ENCODE peak calls at places on chromosomes 6 and 20, in ten cellular contexts. S is GM12864; E is AG09319; L is GM23248; Q is psoas muscle; F is CD4-positive, alpha-beta T cell; M is stimulated activated CD8-positive, alpha-beta memory T cell treated with anti-CD3 and anti-CD28 coated beads, Interleukin-15, amount 100 ng/mL, for 24 hours; H is smooth muscle cell of the brain vasculature; P is stimulated activated naive B cell treated with anti-CD40 and anti-IgM and Interleukin-4, amounts not matched to agents 10 μg/mL and 1 μg/mL and 100 μg/mL, for 72 hours; W is ovary. I is an unnamed sample.
A peak's percentile ranks its signal among the peaks of the same experiment; 100 is the strongest.

GRCh38 chr6:113050010-113050893 is 703.1 kb downstream of the RFPL4B start:
- DNase-seq in S (no peak), E (no peak), L (peak; percentile 61), Q (no peak), F (no peak), M (no peak), H (peak; percentile 52), P (no peak), W (no peak), I (peak; percentile 76)

GRCh38 chr6:79536615-79536968 is 638 bp downstream of the LCA5 start:
- DNase-seq in S (no peak), E (no peak), L (peak; percentile 74), Q (peak; percentile 58), F (no peak), M (no peak), H (no peak), P (no peak), W (peak; percentile 48), I (peak; percentile 60)

GRCh38 chr20:63194007-63194820 is 21.7 kb downstream of the YTHDF1 start:
- DNase-seq in S (no peak), E (no peak), L (no peak), Q (no peak), F (no peak), M (no peak), H (no peak), P (no peak), W (no peak), I (no peak)

GRCh38 chr20:59455392-59456341 is 148.7 kb upstream of the PHACTR3 start:
- DNase-seq in S (no peak), E (no peak), L (peak; percentile 63), Q (peak; percentile 60), F (no peak), M (no peak), H (no peak), P (no peak), W (no peak), I (peak; percentile 45)

GRCh38 chr20:12967932-12968331 is 40.8 kb upstream of the SPTLC3 start:
- DNase-seq in S (no peak), E (no peak), L (no peak), Q (no peak), F (no peak), M (no peak), H (no peak), P (no peak), W (no peak), I (no peak)

GRCh38 chr20:33301192-33301930 is 18.3 kb downstream of the BPIFB1 start:
- DNase-seq in S (no peak), E (no peak), L (peak; percentile 78), Q (no peak), F (no peak), M (no peak), H (no peak), P (no peak), W (no peak), I (no peak)

GRCh38 chr6:133973109-133973971 is 20.3 kb downstream of the TBPL1 start:
- DNase-seq in S (no peak), E (no peak), L (peak; percentile 70), Q (no peak), F (no peak), M (no peak), H (no peak), P (no peak), W (no peak), I (peak; percentile 84)

GRCh38 chr6:96554559-96554958 is 8.4 kb upstream of the FHL5 start:
- DNase-seq in S (no peak), E (no peak), L (no peak), Q (no peak), F (no peak), M (no peak), H (no peak), P (no peak), W (no peak), I (no peak)

GRCh38 chr6:144294016-144294415 is 8.9 kb downstream of the UTRN start:
- DNase-seq in S (no peak), E (peak; percentile 43), L (peak; percentile 87), Q (no peak), F (no peak), M (no peak), H (no peak), P (no peak), W (no peak), I (peak; percentile 76)

GRCh38 chr6:169724554-169725269 is 412 bp upstream of the PHF10 start:
- DNase-seq in S (no peak), E (no peak), L (peak; percentile 58), Q (peak; percentile 71), F (peak; percentile 74), M (peak; percentile 54), H (no peak), P (peak; percentile 51), W (peak; percentile 60), I (peak; percentile 79)

GRCh38 chr20:53176133-53176532 is 204.0 kb downstream of the TSHZ2 start:
- DNase-seq in S (no peak), E (no peak), L (no peak), Q (no peak), F (no peak), M (no peak), H (no peak), P (no peak), W (no peak), I (no peak)

GRCh38 chr20:63915471-63915870 is 20.5 kb downstream of the DNAJC5 start:
- DNase-seq in S (no peak), E (no peak), L (no peak), Q (no peak), F (no peak), M (no peak), H (no peak), P (no peak), W (no peak), I (no peak)

GRCh38 chr20:23629017-23629541 is 8.7 kb downstream of the CST3 start:
- DNase-seq in S (no peak), E (no peak), L (peak; percentile 76), Q (peak; percentile 75), F (no peak), M (no peak), H (no peak), P (no peak), W (no peak), I (peak; percentile 86)

GRCh38 chr20:49914310-49915117 is 815 bp downstream of the SPATA2 start:
- DNase-seq in S (no peak), E (no peak), L (peak; percentile 70), Q (no peak), F (no peak), M (no peak), H (no peak), P (no peak), W (no peak), I (no peak)

GRCh38 chr6:159941286-159942113 is 27.4 kb upstream of the IGF2R start:
- DNase-seq in S (no peak), E (no peak), L (peak; percentile 54), Q (no peak), F (no peak), M (no peak), H (no peak), P (peak; percentile 31), W (no peak), I (peak; percentile 49)

GRCh38 chr6:164109770-164110140 is 695.2 kb downstream of the QKI start:
- DNase-seq in S (no peak), E (no peak), L (peak; percentile 21), Q (peak; percentile 85), F (no peak), M (no peak), H (no peak), P (no peak), W (no peak), I (peak; percentile 80)